ENCODE peak calls at places on chromosome 14, in six cellular contexts. K is upper lobe of left lung, H is stomach, R is body of pancreas, B is lower leg skin, X is Peyer's patch. D is an unnamed sample.

GRCh38 chr14:81990312-81990761 is 456.7 kb upstream of the SEL1L start:
- DNase-seq in K (no peak), H (peak), R (peak), B (no peak), X (no peak), D (no peak)

GRCh38 chr14:75267141-75267601 is 11.5 kb upstream of the FOS start:
- DNase-seq in K (no peak), H (no peak), R (no peak), B (no peak), X (no peak), D (no peak)

GRCh38 chr14:69619007-69619406 is 7.6 kb downstream of the SUSD6 start:
- DNase-seq in K (no peak), H (no peak), R (no peak), B (no peak), X (no peak), D (no peak)

GRCh38 chr14:34713681-34714319 is 593 bp downstream of the CFL2 start:
- DNase-seq in K (peak), H (peak), R (peak), B (no peak), X (peak), D (no peak)

GRCh38 chr14:100784523-100785337 is 41.2 kb upstream of the MEG3 start:
- DNase-seq in K (no peak), H (no peak), R (no peak), B (no peak), X (no peak), D (no peak)

GRCh38 chr14:61476737-61477410 is 155.5 kb downstream of the PRKCH start:
- DNase-seq in K (peak), H (peak), R (no peak), B (peak), X (peak), D (no peak)

GRCh38 chr14:88310457-88310856 is 12.6 kb downstream of the KCNK10 start:
- DNase-seq in K (no peak), H (no peak), R (no peak), B (no peak), X (no peak), D (no peak)

GRCh38 chr14:78933948-78934524 is 763.9 kb downstream of the NRXN3 start:
- DNase-seq in K (no peak), H (no peak), R (no peak), B (no peak), X (no peak), D (no peak)

GRCh38 chr14:68403191-68403781 is 389.6 kb downstream of the ZFP36L1 start:
- DNase-seq in K (no peak), H (no peak), R (no peak), B (no peak), X (no peak), D (no peak)

GRCh38 chr14:68405959-68406358 is 386.9 kb downstream of the ZFP36L1 start:
- DNase-seq in K (no peak), H (no peak), R (no peak), B (no peak), X (no peak), D (no peak)

GRCh38 chr14:68402525-68403101 is 390.3 kb downstream of the ZFP36L1 start:
- DNase-seq in K (no peak), H (no peak), R (no peak), B (no peak), X (no peak), D (no peak)

GRCh38 chr14:68404652-68405183 is 388.1 kb downstream of the ZFP36L1 start:
- DNase-seq in K (peak), H (no peak), R (peak), B (no peak), X (no peak), D (no peak)

DNA sequence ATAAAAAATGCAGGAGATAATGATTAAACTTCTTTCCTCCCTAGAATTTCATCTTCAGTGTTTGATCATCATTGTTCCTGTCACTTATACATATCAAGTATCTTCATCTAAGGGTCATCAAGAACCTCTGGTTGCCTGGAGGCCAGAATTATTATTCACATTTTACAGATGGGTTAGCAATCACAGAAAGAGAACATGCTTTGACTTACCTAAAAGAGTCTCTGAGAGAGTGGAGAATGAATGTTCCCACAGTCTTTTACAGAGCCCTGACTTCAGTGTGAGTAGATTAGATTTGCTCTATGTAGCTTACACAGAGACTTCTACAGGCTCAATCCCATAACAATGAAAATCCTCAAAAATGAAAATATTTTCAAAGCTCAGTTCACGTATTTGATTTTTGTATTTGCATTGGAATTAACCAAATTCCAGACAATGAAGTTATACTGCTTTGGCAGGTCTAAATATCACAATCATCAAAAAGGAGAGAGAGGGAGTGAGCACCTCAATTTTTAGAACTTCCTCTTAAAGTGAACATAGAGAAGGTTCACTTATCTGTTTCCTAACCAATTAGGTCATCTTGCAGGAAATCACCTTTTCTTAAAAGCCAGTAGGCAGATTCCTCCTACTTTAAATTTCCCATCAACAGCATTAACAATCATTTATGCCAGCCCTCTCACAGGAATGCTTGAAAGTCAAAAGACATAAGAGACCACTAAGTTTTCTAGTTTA is 388.9 kb downstream of the ZFP36L1 start:
- DNase-seq in K (no peak), H (no peak), R (no peak), B (no peak), X (no peak), D (no peak)
- TF ChIP-seq POLR2A in K (no peak), H (no peak), R (no peak), B (no peak), X (no peak), D (no peak)

DNA sequence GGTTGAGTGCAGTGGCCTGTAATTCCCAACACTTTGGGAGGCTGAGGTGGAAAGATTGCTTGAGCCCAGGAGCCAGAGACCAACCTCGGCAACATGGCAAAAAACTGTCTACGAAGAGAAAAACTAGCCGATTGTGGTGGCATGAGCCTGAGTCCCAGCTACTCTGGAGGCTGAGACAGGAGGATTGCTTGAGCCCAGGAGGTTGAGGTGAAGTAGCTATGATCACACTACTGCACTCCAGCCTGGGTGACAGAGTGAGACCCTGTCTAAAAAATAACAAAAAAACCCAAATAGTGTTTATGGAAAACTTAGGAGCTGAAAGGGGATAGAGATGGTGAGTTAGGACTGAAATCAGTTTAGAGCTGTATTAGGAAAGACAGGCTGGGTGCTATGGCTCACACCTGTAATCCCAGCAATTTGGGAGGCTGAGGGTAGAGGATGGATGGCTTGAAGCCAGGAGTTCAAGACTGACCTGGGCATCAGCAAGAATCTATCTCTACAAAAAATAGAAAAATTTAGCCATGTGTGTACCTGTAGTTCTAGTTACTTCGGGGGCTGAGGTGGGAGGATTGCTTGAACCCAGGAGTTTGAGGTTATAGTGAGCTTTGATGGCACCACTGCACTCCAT is 9.7 kb downstream of the PNN start:
- DNase-seq in K (no peak), H (no peak), R (no peak), B (no peak), X (no peak), D (no peak)
- TF ChIP-seq POLR2A in K (no peak), H (no peak), R (no peak), B (no peak), X (no peak), D (no peak)

GRCh38 chr14:96501746-96502620 is at the start of gene PAPOLA:
- DNase-seq in K (peak), H (peak), R (peak), B (peak), X (peak), D (peak)
- TF ChIP-seq POLR2A in K (no peak), H (peak), R (peak), B (peak), X (peak), D (peak)

GRCh38 chr14:49620182-49621113 is at the start of the genes MGAT2 and RPL36AL:
- DNase-seq in K (peak), H (peak), R (peak), B (peak), X (peak), D (peak)
- TF ChIP-seq POLR2A in K (peak), H (peak), R (peak), B (peak), X (peak), D (peak)

GRCh38 chr14:22982477-22983245 is at the start of gene AJUBA:
- DNase-seq in K (peak), H (peak), R (peak), B (peak), X (peak), D (peak)
- TF ChIP-seq POLR2A in K (no peak), H (no peak), R (peak), B (no peak), X (no peak), D (no peak)

GRCh38 chr14:64704145-64704742 is at the start of gene PLEKHG3:
- DNase-seq in K (peak), H (peak), R (peak), B (peak), X (no peak), D (no peak)
- TF ChIP-seq POLR2A in K (no peak), H (no peak), R (peak), B (no peak), X (peak), D (no peak)

GRCh38 chr14:54652188-54652889 is 85.4 kb downstream of the SAMD4A start:
- DNase-seq in K (peak), H (peak), R (peak), B (peak), X (peak), D (peak)
- TF ChIP-seq POLR2A in K (no peak), H (no peak), R (peak), B (no peak), X (no peak), D (no peak)

DNA sequence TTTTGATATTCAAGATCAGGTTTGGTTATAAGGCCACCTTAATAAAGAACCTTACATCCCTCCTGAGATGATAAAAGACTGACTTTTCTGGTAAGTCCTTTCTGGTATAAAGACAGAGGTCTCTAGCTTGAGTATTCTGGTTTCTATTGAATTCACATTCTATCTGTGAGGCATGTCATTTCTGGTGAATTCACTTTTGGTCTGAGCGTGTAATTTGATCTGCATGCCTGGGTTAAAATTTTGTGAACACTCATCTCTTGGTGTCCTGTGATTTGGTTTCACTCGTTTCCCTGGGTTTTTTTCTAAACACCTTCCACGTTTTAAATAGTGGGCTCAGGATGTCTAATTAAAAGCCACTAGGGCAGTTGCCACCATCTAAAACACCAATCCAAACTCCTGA is 12.2 kb downstream of the EIF5 start:
- DNase-seq in K (no peak), H (no peak), R (no peak), B (no peak), X (no peak), D (no peak)
- TF ChIP-seq POLR2A in K (no peak), H (no peak), R (no peak), B (no peak), X (no peak), D (no peak)